ENCODE peak calls at places on chromosomes 12 and 14, in nine cellular contexts. M is neural progenitor cell; K is CD8-positive, alpha-beta T cell; Z is stomach; J is fibroblast of pulmonary artery; V is RWPE1; F is suprapubic skin; E is GM10248; D is OCI-LY7. N is an unnamed sample.

GRCh38 chr14:99393059-99393655 is 87.5 kb downstream of the SETD3 start:
- DNase-seq in Z (peak), M (peak), D (peak), F (no peak), J (peak), K (no peak), E (peak), V (peak), N (peak)

GRCh38 chr12:131908716-131909595 is 14.5 kb downstream of the ULK1 start:
- DNase-seq in V (no peak), J (no peak), Z (no peak), E (no peak), F (no peak), D (no peak), M (no peak), K (no peak), N (no peak)

GRCh38 chr12:69096669-69097364 is 142.6 kb upstream of the CPSF6 start:
- DNase-seq in V (peak), D (no peak), Z (no peak), J (peak), K (no peak), F (no peak), E (no peak), M (no peak), N (no peak)

GRCh38 chr12:117485984-117486839 is 124.8 kb upstream of the NOS1 start:
- DNase-seq in E (no peak), M (no peak), D (no peak), F (no peak), Z (no peak), V (no peak), J (no peak), K (no peak), N (no peak)

GRCh38 chr12:94148841-94149780 is 734 bp downstream of the PLXNC1 start:
- DNase-seq in J (peak), D (peak), F (no peak), K (peak), M (peak), E (peak), V (no peak), Z (peak), N (peak)

GRCh38 chr12:131223791-131224567 is 270.3 kb downstream of the ADGRD1 start:
- DNase-seq in F (no peak), V (peak), J (no peak), K (no peak), Z (no peak), D (peak), E (no peak), M (no peak), N (no peak)

GRCh38 chr14:26522985-26523384 is 74.8 kb downstream of the NOVA1 start:
- DNase-seq in Z (no peak), E (no peak), F (no peak), K (no peak), D (no peak), M (no peak), J (peak), V (no peak), N (no peak)

GRCh38 chr12:68189766-68190700 is 30.5 kb upstream of the IFNG start:
- DNase-seq in D (no peak), Z (no peak), M (no peak), E (no peak), K (no peak), V (peak), F (no peak), J (peak), N (no peak)

GRCh38 chr14:37114039-37114438 is 58.4 kb downstream of the SLC25A21 start:
- DNase-seq in F (no peak), Z (no peak), K (no peak), V (peak), J (no peak), E (no peak), M (no peak), D (no peak), N (no peak)

GRCh38 chr14:103742499-103743255 is 27.1 kb downstream of the ZFYVE21 start:
- DNase-seq in V (no peak), M (no peak), Z (no peak), E (no peak), D (no peak), K (no peak), J (no peak), F (peak), N (no peak)

GRCh38 chr12:116687888-116688287 is 50.0 kb downstream of the SPRING1 start:
- DNase-seq in Z (no peak), M (peak), F (no peak), J (peak), E (peak), D (peak), K (no peak), V (no peak), N (peak)

GRCh38 chr12:109053382-109054123 is 1.2 kb downstream of the USP30 start:
- DNase-seq in M (peak), J (no peak), D (peak), Z (no peak), F (no peak), E (peak), V (peak), K (peak), N (no peak)

GRCh38 chr12:124774054-124774461 is 89.6 kb downstream of the SCARB1 start:
- DNase-seq in Z (no peak), E (peak), V (no peak), D (peak), J (peak), M (no peak), K (no peak), F (no peak), N (no peak)

GRCh38 chr14:69288001-69288771 is 28.2 kb downstream of the GALNT16 start:
- DNase-seq in D (no peak), M (peak), V (peak), Z (peak), J (peak), F (peak), E (peak), K (no peak), N (peak)

GRCh38 chr12:16175893-16176292 is 101.6 kb downstream of the SLC15A5 start:
- DNase-seq in J (peak), V (no peak), D (no peak), Z (no peak), E (no peak), K (no peak), F (no peak), M (no peak), N (no peak)

GRCh38 chr12:30969006-30969405 is 42.5 kb downstream of the TSPAN11 start:
- DNase-seq in E (no peak), Z (no peak), D (no peak), V (no peak), K (no peak), J (no peak), F (no peak), M (no peak), N (no peak)

GRCh38 chr12:108573310-108573709 is 10.9 kb downstream of the ISCU start:
- DNase-seq in F (no peak), D (no peak), V (no peak), M (no peak), J (no peak), Z (no peak), E (no peak), K (no peak), N (no peak)

GRCh38 chr12:38543151-38543550 is 226.6 kb downstream of the ALG10B start:
- DNase-seq in J (no peak), M (no peak), V (no peak), E (no peak), D (no peak), Z (no peak), F (no peak), K (no peak), N (no peak)

GRCh38 chr14:68384335-68384734 is 408.5 kb downstream of the ZFP36L1 start:
- DNase-seq in V (no peak), Z (no peak), M (no peak), E (no peak), D (no peak), K (no peak), F (no peak), J (peak), N (no peak)

GRCh38 chr12:117228239-117228638 is 38.0 kb upstream of the FBXO21 start:
- DNase-seq in E (no peak), V (peak), Z (no peak), D (no peak), F (no peak), M (no peak), K (no peak), J (no peak), N (no peak)

GRCh38 chr12:225012-225411 is 11.1 kb upstream of the SLC6A12 start:
- DNase-seq in Z (peak), D (no peak), V (no peak), E (no peak), J (no peak), K (no peak), M (no peak), F (peak), N (no peak)

GRCh38 chr14:76273346-76273745 is 102.6 kb upstream of the ESRRB start:
- DNase-seq in M (no peak), F (no peak), K (no peak), J (no peak), D (no peak), V (no peak), Z (no peak), E (no peak), N (no peak)

GRCh38 chr12:43009307-43009706 is 419.8 kb upstream of the PRICKLE1 start:
- DNase-seq in J (peak), E (no peak), D (no peak), K (no peak), Z (no peak), V (no peak), M (no peak), F (no peak), N (no peak)

GRCh38 chr14:75522919-75523318 is 650 bp downstream of the BATF start:
- DNase-seq in K (no peak), M (no peak), D (no peak), F (no peak), J (no peak), V (no peak), E (no peak), Z (no peak), N (no peak)

GRCh38 chr14:25055998-25056687 is 6.2 kb upstream of the STXBP6 start:
- DNase-seq in V (no peak), M (no peak), D (no peak), Z (no peak), E (no peak), F (no peak), K (no peak), J (no peak), N (no peak)

GRCh38 chr12:99334737-99335136 is 312.8 kb upstream of the GARIN6 start:
- DNase-seq in J (no peak), V (no peak), K (no peak), F (no peak), D (no peak), E (no peak), Z (no peak), M (peak), N (no peak)

GRCh38 chr14:58488550-58488949 is 61.0 kb downstream of the KIAA0586 start:
- DNase-seq in F (no peak), V (peak), J (peak), M (no peak), Z (no peak), K (no peak), E (no peak), D (no peak), N (no peak)

GRCh38 chr12:77204055-77204454 is 138.7 kb upstream of the E2F7 start:
- DNase-seq in J (peak), M (peak), Z (no peak), D (no peak), E (no peak), K (no peak), F (no peak), V (no peak), N (no peak)

GRCh38 chr12:98901189-98901588 is 256.1 kb downstream of the APAF1 start:
- DNase-seq in K (no peak), Z (no peak), E (no peak), F (no peak), J (peak), M (peak), D (no peak), V (no peak), N (peak)

GRCh38 chr14:59305231-59305630 is 116.8 kb downstream of the DAAM1 start:
- DNase-seq in M (no peak), D (peak), J (no peak), V (no peak), K (no peak), F (no peak), Z (no peak), E (no peak), N (no peak)

DNA sequence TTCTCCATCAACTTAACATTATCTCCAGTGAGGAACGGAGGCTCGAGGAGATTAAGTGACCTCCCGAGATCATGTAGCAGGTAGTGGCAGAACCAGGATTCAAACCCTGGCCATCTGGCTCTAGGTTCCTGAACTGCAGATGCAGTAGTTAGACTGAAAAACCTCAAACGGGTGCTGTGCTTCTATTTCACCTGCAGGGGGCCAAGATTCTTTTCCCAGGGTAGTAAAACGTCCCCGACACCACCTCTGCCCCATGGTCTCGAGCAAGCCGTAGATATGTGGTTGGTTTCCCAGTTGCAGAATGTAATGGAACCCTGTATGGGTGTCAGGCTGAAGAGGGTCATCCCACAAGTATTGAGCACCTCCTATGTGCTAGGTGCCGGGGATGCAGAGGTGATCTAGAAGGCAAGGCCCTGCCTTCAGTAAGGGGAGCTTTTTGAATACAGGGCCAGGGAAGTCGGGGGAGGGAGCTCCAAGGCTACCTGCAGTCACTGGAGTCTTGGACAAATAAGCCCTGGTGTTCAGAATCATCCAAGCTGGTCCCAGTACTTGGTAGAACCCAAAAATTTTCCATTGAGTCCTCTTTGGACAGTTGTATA is 197.1 kb downstream of the CHST11 start:
- DNase-seq in K (no peak), J (no peak), V (no peak), M (peak), E (peak), F (no peak), D (peak), Z (no peak), N (no peak)
- TF ChIP-seq CTCF in K (peak), J (peak), V (no peak), M (peak), E (peak), F (no peak), D (peak), Z (no peak), N (peak)

DNA sequence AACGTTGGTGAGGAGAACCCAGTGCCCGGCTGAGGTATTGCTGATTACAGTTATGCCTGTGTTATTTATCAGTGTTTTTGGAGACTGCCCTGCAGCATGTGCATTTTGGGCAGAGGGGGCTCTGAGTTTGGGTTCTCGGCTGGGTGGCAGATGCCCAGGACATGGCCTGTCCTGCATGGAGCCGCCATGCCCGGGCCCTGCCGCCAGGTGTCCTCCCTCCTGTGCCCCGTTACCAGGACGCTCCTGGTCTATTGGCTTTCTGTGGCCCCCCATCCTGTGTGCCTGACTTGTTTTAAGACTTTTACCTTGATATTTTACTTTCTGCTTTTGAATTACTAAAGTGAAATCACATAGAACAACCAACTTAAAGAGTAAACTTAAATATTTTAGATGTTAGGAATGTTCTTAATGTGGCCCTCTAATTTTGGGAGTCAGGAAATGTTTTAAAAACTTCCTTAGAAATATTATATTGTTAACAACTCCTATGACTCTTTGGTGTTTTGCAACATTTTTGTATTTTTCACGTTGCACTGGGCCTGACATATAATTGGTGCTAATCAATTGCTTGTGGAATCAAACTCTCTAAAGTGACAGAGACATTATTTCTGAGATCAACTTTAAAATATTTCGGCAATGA is 51.8 kb downstream of the PRIMA1 start:
- DNase-seq in F (no peak), D (peak), K (no peak), Z (peak), M (peak), V (no peak), J (no peak), E (no peak), N (no peak)
- TF ChIP-seq CTCF in F (no peak), D (peak), K (no peak), Z (peak), M (peak), V (no peak), J (no peak), E (peak), N (peak)

GRCh38 chr12:85951823-85952222 is 77.7 kb downstream of the NTS start:
- DNase-seq in E (no peak), D (no peak), K (no peak), Z (no peak), M (no peak), F (no peak), J (peak), V (peak), N (no peak)
- TF ChIP-seq CTCF in E (peak), D (peak), K (no peak), Z (no peak), M (peak), F (no peak), J (peak), V (peak), N (peak)

DNA sequence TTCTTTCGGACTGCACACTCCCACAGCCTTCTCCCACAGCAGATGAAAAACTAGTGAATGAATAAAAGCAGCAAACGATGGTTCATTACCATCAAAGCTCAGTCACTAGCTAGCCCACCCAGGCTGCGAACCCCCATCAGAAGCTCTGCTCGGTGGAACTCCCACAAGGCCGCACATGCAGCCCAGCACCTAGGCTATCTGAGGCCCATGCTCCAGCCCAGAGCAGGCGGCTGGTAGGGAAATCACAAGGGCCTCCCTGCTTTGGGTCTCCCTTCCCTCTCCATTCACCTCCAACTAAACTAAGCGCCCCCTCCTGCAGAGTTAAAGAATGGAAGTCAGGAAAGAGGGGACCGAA is 69.1 kb downstream of the ITPK1 start:
- DNase-seq in J (no peak), V (no peak), M (no peak), D (no peak), F (no peak), Z (no peak), E (no peak), K (no peak), N (no peak)
- TF ChIP-seq CTCF in J (no peak), V (no peak), M (no peak), D (no peak), F (no peak), Z (no peak), E (no peak), K (no peak), N (no peak)

DNA sequence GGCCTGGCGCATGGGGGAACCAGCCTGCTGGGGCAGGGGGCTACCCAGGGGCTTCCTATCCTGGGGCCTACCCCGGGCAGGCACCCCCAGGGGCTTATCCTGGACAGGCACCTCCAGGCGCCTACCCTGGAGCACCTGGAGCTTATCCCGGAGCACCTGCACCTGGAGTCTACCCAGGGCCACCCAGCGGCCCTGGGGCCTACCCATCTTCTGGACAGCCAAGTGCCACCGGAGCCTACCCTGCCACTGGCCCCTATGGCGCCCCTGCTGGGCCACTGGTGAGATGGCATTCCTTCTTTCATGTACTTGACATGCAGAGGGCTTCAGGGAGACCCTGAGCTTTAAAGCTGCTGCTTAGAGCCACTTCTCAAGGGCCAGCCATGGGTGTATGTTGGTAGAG is 9.0 kb downstream of the LGALS3 start:
- DNase-seq in F (no peak), D (peak), K (no peak), M (peak), E (no peak), V (no peak), Z (no peak), J (no peak), N (no peak)
- TF ChIP-seq CTCF in F (no peak), D (peak), K (no peak), M (peak), E (peak), V (no peak), Z (no peak), J (peak), N (peak)

GRCh38 chr14:101906645-101907044 is 57.7 kb upstream of the DYNC1H1 start:
- DNase-seq in M (no peak), D (no peak), E (no peak), Z (no peak), V (no peak), K (no peak), J (no peak), F (no peak), N (no peak)

GRCh38 chr14:101907619-101908018 is 56.8 kb upstream of the DYNC1H1 start:
- DNase-seq in V (no peak), Z (no peak), D (no peak), F (no peak), K (no peak), E (no peak), J (no peak), M (no peak), N (no peak)

GRCh38 chr14:101903111-101903561 is 61.2 kb upstream of the DYNC1H1 start:
- DNase-seq in D (no peak), E (no peak), V (no peak), Z (no peak), K (no peak), M (no peak), J (no peak), F (no peak), N (no peak)

GRCh38 chr14:101908795-101909194 is 55.6 kb upstream of the DYNC1H1 start:
- DNase-seq in J (no peak), D (no peak), V (no peak), M (no peak), E (no peak), F (no peak), K (no peak), Z (no peak), N (no peak)

DNA sequence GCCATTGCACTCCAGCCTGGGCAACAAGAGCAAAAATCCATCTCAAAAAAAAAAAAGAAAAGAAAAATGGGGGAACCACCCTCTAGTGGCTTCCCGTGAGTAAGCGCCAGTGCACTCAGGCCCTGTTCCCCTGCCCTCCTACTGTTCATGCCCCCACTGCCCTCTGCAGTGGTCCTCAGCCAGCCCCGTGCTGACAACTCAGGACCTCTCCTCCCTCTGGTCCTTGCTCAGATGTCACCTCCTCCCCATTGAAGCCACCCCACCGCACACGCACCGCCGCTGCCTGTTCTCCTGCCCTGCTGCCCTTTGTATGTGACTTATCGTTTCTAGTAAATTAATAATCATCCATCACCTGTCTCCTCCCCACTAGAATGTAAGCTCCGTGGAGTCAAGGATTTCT is 58.8 kb upstream of the DYNC1H1 start:
- DNase-seq in D (no peak), K (no peak), V (no peak), F (no peak), Z (no peak), M (no peak), J (no peak), E (no peak), N (no peak)
- TF ChIP-seq CTCF in D (no peak), K (no peak), V (no peak), F (no peak), Z (no peak), M (no peak), J (no peak), E (no peak), N (no peak)

GRCh38 chr14:89638888-89639287 is 221.9 kb upstream of the FOXN3 start:
- DNase-seq in M (no peak), J (no peak), V (no peak), K (no peak), E (no peak), Z (no peak), D (no peak), F (no peak), N (no peak)

GRCh38 chr14:89639687-89640086 is 222.7 kb upstream of the FOXN3 start:
- DNase-seq in F (no peak), K (no peak), D (no peak), V (no peak), E (no peak), M (no peak), Z (no peak), J (no peak), N (no peak)

GRCh38 chr14:89640141-89640540 is 223.1 kb upstream of the FOXN3 start:
- DNase-seq in J (peak), F (no peak), Z (no peak), E (no peak), K (no peak), V (no peak), M (no peak), D (no peak), N (no peak)

GRCh38 chr14:89644641-89645040 is 227.6 kb upstream of the FOXN3 start:
- DNase-seq in M (no peak), E (no peak), K (no peak), D (no peak), F (no peak), Z (no peak), V (no peak), J (no peak), N (no peak)

GRCh38 chr14:89641495-89642162 is 224.6 kb upstream of the FOXN3 start:
- DNase-seq in M (no peak), Z (no peak), V (no peak), E (peak), J (no peak), F (no peak), K (no peak), D (no peak), N (no peak)
- TF ChIP-seq CTCF in M (no peak), Z (no peak), V (no peak), E (no peak), J (no peak), F (no peak), K (no peak), D (no peak), N (no peak)